ENCODE peak calls at places on chromosomes 12 and 14, in eight cellular contexts. One of them, this sample, is unnamed.

GRCh38 chr12:96078281-96078761 is 42.9 kb upstream of the LTA4H start:
- DNase-seq in tibial nerve: no peak
- DNase-seq in Peyer's patch: no peak
- DNase-seq in transverse colon: no peak
- DNase-seq in heart left ventricle: peak
- DNase-seq in uterus: peak
- DNase-seq in IMR-90: peak
- DNase-seq in body of pancreas: peak
- DNase-seq in this sample: no peak

GRCh38 chr12:33926095-33926494 is 96.2 kb upstream of the ALG10 start:
- DNase-seq in tibial nerve: no peak
- DNase-seq in Peyer's patch: no peak
- DNase-seq in transverse colon: no peak
- DNase-seq in heart left ventricle: no peak
- DNase-seq in uterus: no peak
- DNase-seq in IMR-90: no peak
- DNase-seq in body of pancreas: no peak
- DNase-seq in this sample: no peak

GRCh38 chr14:93230539-93230938 is 23.5 kb downstream of the UBR7 start:
- DNase-seq in tibial nerve: no peak
- DNase-seq in Peyer's patch: no peak
- DNase-seq in transverse colon: no peak
- DNase-seq in heart left ventricle: no peak
- DNase-seq in uterus: no peak
- DNase-seq in IMR-90: no peak
- DNase-seq in body of pancreas: no peak
- DNase-seq in this sample: no peak

GRCh38 chr12:104763163-104763805 is 194.8 kb downstream of the SLC41A2 start:
- DNase-seq in tibial nerve: no peak
- DNase-seq in Peyer's patch: no peak
- DNase-seq in transverse colon: no peak
- DNase-seq in heart left ventricle: no peak
- DNase-seq in uterus: no peak
- DNase-seq in IMR-90: peak
- DNase-seq in body of pancreas: no peak
- DNase-seq in this sample: no peak

GRCh38 chr14:80955434-80955939 is at the start of gene TSHR:
- DNase-seq in tibial nerve: no peak
- DNase-seq in Peyer's patch: no peak
- DNase-seq in transverse colon: no peak
- DNase-seq in heart left ventricle: no peak
- DNase-seq in uterus: peak
- DNase-seq in IMR-90: no peak
- DNase-seq in body of pancreas: peak
- DNase-seq in this sample: no peak

GRCh38 chr12:123956249-123956648 is 16.4 kb downstream of the CCDC92 start:
- DNase-seq in tibial nerve: no peak
- DNase-seq in Peyer's patch: no peak
- DNase-seq in transverse colon: no peak
- DNase-seq in heart left ventricle: no peak
- DNase-seq in uterus: no peak
- DNase-seq in IMR-90: no peak
- DNase-seq in body of pancreas: no peak
- DNase-seq in this sample: no peak

GRCh38 chr14:22450266-22450665 is 138.8 kb downstream of the DAD1 start:
- DNase-seq in tibial nerve: no peak
- DNase-seq in Peyer's patch: no peak
- DNase-seq in transverse colon: no peak
- DNase-seq in heart left ventricle: no peak
- DNase-seq in uterus: no peak
- DNase-seq in IMR-90: no peak
- DNase-seq in body of pancreas: no peak
- DNase-seq in this sample: no peak

GRCh38 chr14:20177433-20177974 is 13.2 kb upstream of the OR11G2 start:
- DNase-seq in tibial nerve: no peak
- DNase-seq in Peyer's patch: no peak
- DNase-seq in transverse colon: no peak
- DNase-seq in heart left ventricle: no peak
- DNase-seq in uterus: no peak
- DNase-seq in IMR-90: no peak
- DNase-seq in body of pancreas: peak
- DNase-seq in this sample: no peak

GRCh38 chr14:63677891-63678379 is 36.3 kb upstream of the WDR89 start:
- DNase-seq in tibial nerve: no peak
- DNase-seq in Peyer's patch: no peak
- DNase-seq in transverse colon: peak
- DNase-seq in heart left ventricle: no peak
- DNase-seq in uterus: no peak
- DNase-seq in IMR-90: peak
- DNase-seq in body of pancreas: no peak
- DNase-seq in this sample: no peak

DNA sequence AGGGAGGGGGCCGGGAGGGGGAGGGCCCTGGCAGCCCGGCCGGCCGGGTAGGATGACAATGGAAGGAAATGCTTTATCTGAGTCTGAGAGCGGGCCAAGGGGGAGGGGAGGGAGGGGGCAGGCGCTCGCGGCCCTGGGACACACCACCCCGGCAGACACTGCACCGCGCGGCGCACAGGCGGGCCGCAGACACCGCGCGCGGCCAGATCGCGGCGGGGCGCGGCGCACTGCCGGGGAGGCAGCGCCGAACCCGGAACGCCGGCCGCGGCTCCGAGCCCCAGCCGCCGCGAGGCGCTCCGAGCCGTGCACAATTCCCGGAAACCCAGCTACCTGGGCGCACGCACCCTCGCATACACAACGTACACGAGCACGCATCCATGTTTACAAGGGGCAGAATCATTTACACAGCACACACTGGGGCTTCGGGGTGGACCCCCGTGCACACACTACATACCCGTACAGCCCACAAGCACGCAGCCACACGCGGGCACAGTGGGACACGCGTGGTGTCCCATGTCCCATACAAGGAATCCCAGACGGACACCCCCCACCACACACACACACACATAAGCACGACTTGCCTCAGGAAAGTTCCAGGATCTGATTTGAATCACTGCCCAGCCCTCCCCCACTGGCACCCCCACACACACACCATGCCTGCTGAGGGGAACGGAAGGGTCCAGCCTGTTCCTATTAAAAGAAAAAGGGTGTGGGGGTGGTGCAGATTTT is at the start of gene HDAC7:
- DNase-seq in tibial nerve: peak
- DNase-seq in Peyer's patch: peak
- DNase-seq in transverse colon: peak
- DNase-seq in heart left ventricle: peak
- DNase-seq in uterus: peak
- DNase-seq in IMR-90: peak
- DNase-seq in body of pancreas: peak
- DNase-seq in this sample: peak
- TF ChIP-seq POLR2A in tibial nerve: peak
- TF ChIP-seq POLR2A in Peyer's patch: peak
- TF ChIP-seq POLR2A in transverse colon: no peak
- TF ChIP-seq POLR2A in heart left ventricle: no peak
- TF ChIP-seq POLR2A in uterus: peak
- TF ChIP-seq POLR2A in IMR-90: no peak
- TF ChIP-seq POLR2A in body of pancreas: peak
- TF ChIP-seq POLR2A in this sample: peak

GRCh38 chr12:13205809-13206559 is 9.5 kb downstream of the EMP1 start:
- DNase-seq in tibial nerve: no peak
- DNase-seq in Peyer's patch: no peak
- DNase-seq in transverse colon: no peak
- DNase-seq in heart left ventricle: no peak
- DNase-seq in uterus: no peak
- DNase-seq in IMR-90: peak
- DNase-seq in body of pancreas: no peak
- DNase-seq in this sample: no peak
- TF ChIP-seq POLR2A in tibial nerve: no peak
- TF ChIP-seq POLR2A in Peyer's patch: no peak
- TF ChIP-seq POLR2A in transverse colon: no peak
- TF ChIP-seq POLR2A in heart left ventricle: no peak
- TF ChIP-seq POLR2A in uterus: no peak
- TF ChIP-seq POLR2A in IMR-90: peak
- TF ChIP-seq POLR2A in body of pancreas: no peak
- TF ChIP-seq POLR2A in this sample: no peak

GRCh38 chr14:87756661-87757060 is 236.3 kb downstream of the GALC start:
- DNase-seq in tibial nerve: no peak
- DNase-seq in Peyer's patch: no peak
- DNase-seq in transverse colon: no peak
- DNase-seq in heart left ventricle: no peak
- DNase-seq in uterus: no peak
- DNase-seq in IMR-90: no peak
- DNase-seq in body of pancreas: no peak
- DNase-seq in this sample: no peak

GRCh38 chr14:87754512-87755223 is 238.3 kb downstream of the GALC start:
- DNase-seq in tibial nerve: no peak
- DNase-seq in Peyer's patch: no peak
- DNase-seq in transverse colon: no peak
- DNase-seq in heart left ventricle: no peak
- DNase-seq in uterus: no peak
- DNase-seq in IMR-90: no peak
- DNase-seq in body of pancreas: no peak
- DNase-seq in this sample: no peak
- TF ChIP-seq POLR2A in tibial nerve: no peak
- TF ChIP-seq POLR2A in Peyer's patch: no peak
- TF ChIP-seq POLR2A in transverse colon: no peak
- TF ChIP-seq POLR2A in heart left ventricle: no peak
- TF ChIP-seq POLR2A in uterus: no peak
- TF ChIP-seq POLR2A in IMR-90: no peak
- TF ChIP-seq POLR2A in body of pancreas: no peak
- TF ChIP-seq POLR2A in this sample: no peak

GRCh38 chr12:14960548-14961465 is 594 bp downstream of the ARHGDIB start:
- DNase-seq in tibial nerve: no peak
- DNase-seq in Peyer's patch: peak
- DNase-seq in transverse colon: peak
- DNase-seq in heart left ventricle: peak
- DNase-seq in uterus: no peak
- DNase-seq in IMR-90: peak
- DNase-seq in body of pancreas: peak
- DNase-seq in this sample: no peak

GRCh38 chr12:14959916-14960315 is 1.5 kb downstream of the ARHGDIB start:
- DNase-seq in tibial nerve: no peak
- DNase-seq in Peyer's patch: no peak
- DNase-seq in transverse colon: no peak
- DNase-seq in heart left ventricle: peak
- DNase-seq in uterus: no peak
- DNase-seq in IMR-90: no peak
- DNase-seq in body of pancreas: no peak
- DNase-seq in this sample: no peak

GRCh38 chr12:14962180-14962579 is 779 bp upstream of the ARHGDIB start:
- DNase-seq in tibial nerve: no peak
- DNase-seq in Peyer's patch: no peak
- DNase-seq in transverse colon: no peak
- DNase-seq in heart left ventricle: no peak
- DNase-seq in uterus: no peak
- DNase-seq in IMR-90: no peak
- DNase-seq in body of pancreas: no peak
- DNase-seq in this sample: no peak

GRCh38 chr12:14962797-14963196 is 1.4 kb upstream of the ARHGDIB start:
- DNase-seq in tibial nerve: no peak
- DNase-seq in Peyer's patch: no peak
- DNase-seq in transverse colon: no peak
- DNase-seq in heart left ventricle: no peak
- DNase-seq in uterus: no peak
- DNase-seq in IMR-90: no peak
- DNase-seq in body of pancreas: no peak
- DNase-seq in this sample: no peak

GRCh38 chr12:14961466-14962155 is at the start of gene ARHGDIB:
- DNase-seq in tibial nerve: no peak
- DNase-seq in Peyer's patch: peak
- DNase-seq in transverse colon: peak
- DNase-seq in heart left ventricle: peak
- DNase-seq in uterus: no peak
- DNase-seq in IMR-90: no peak
- DNase-seq in body of pancreas: peak
- DNase-seq in this sample: no peak
- TF ChIP-seq POLR2A in tibial nerve: no peak
- TF ChIP-seq POLR2A in Peyer's patch: peak
- TF ChIP-seq POLR2A in transverse colon: peak
- TF ChIP-seq POLR2A in heart left ventricle: no peak
- TF ChIP-seq POLR2A in uterus: no peak
- TF ChIP-seq POLR2A in IMR-90: no peak
- TF ChIP-seq POLR2A in body of pancreas: no peak
- TF ChIP-seq POLR2A in this sample: peak

DNA sequence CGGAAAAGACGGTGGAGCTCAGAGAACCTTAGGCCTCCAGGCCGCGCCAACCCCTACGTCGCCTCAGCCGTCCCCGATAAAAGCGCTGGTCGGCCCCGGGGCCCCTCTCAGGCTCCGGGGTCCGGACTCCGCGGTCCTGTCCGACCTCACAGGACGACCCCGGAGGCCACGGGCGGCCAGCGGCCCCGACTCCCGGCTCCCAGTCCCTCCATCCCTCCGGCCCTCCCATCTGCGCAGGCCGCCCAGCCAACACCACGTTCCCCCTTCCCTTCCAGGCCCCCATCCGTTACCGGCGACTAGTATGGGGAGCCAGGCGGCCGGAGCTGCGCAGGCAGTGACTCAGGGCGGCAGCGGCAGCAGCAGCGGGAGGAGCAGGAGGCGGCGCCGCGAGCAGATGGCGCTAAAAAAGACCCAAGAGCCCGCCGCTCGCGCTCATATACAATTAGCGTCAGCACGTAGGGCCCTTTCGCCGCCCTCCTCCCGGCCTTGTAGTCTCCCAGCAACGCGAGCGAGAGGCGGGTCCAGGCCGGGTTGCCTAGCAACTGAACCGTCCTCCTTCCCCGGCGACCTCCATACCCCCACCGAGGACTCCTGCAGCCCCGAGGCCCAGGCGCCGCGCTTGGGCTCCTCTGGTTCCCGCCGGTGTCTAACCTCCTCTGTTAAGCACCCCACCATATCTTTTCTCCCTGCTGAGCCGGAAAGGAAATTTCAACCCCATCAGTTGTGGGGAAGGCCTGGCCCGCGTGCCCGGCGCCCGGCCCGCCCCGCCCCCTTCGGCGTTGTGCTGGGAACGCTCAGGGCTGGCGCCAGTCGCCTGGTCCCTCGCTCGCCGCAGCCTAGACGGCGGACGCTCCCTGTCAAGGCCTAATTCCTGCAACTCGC is at the start of gene NAP1L1:
- DNase-seq in tibial nerve: peak
- DNase-seq in Peyer's patch: peak
- DNase-seq in transverse colon: peak
- DNase-seq in heart left ventricle: peak
- DNase-seq in uterus: peak
- DNase-seq in IMR-90: peak
- DNase-seq in body of pancreas: peak
- DNase-seq in this sample: peak
- TF ChIP-seq POLR2A in tibial nerve: peak
- TF ChIP-seq POLR2A in Peyer's patch: peak
- TF ChIP-seq POLR2A in transverse colon: peak
- TF ChIP-seq POLR2A in heart left ventricle: peak
- TF ChIP-seq POLR2A in uterus: peak
- TF ChIP-seq POLR2A in IMR-90: peak
- TF ChIP-seq POLR2A in body of pancreas: peak
- TF ChIP-seq POLR2A in this sample: peak